ENCODE peak calls at places on chromosomes 2 and 18, in nine cellular contexts. One of them, this sample, is unnamed.

GRCh38 chr2:100919316-100919715 is 82.8 kb upstream of the RPL31 start:
- DNase-seq in hepatocyte: no peak
- DNase-seq in CD8-positive, alpha-beta T cell: no peak
- DNase-seq in adrenal gland: no peak
- DNase-seq in PC-3: no peak
- DNase-seq in H9: peak; percentile 59
- DNase-seq in esophagus squamous epithelium: no peak
- DNase-seq in MM.1S: no peak
- DNase-seq in stomach: no peak
- DNase-seq in this sample: no peak

GRCh38 chr2:230654057-230654456 is 58.6 kb upstream of the CAB39 start:
- DNase-seq in CD8-positive, alpha-beta T cell: no peak
- DNase-seq in hepatocyte: no peak
- DNase-seq in adrenal gland: no peak
- DNase-seq in esophagus squamous epithelium: no peak
- DNase-seq in H9: no peak
- DNase-seq in PC-3: no peak
- DNase-seq in stomach: no peak
- DNase-seq in MM.1S: no peak
- DNase-seq in this sample: no peak

GRCh38 chr2:45220227-45220626 is 211.0 kb upstream of the SIX2 start:
- DNase-seq in CD8-positive, alpha-beta T cell: no peak
- DNase-seq in stomach: no peak
- DNase-seq in hepatocyte: no peak
- DNase-seq in esophagus squamous epithelium: no peak
- DNase-seq in adrenal gland: no peak
- DNase-seq in PC-3: no peak
- DNase-seq in MM.1S: no peak
- DNase-seq in H9: no peak
- DNase-seq in this sample: no peak

GRCh38 chr18:63683152-63683551 is 19.6 kb upstream of the SERPINB11 start:
- DNase-seq in PC-3: peak; percentile 97
- DNase-seq in stomach: peak; percentile 34
- DNase-seq in adrenal gland: no peak
- DNase-seq in MM.1S: no peak
- DNase-seq in H9: peak; percentile 39
- DNase-seq in hepatocyte: peak; percentile 75
- DNase-seq in esophagus squamous epithelium: no peak
- DNase-seq in CD8-positive, alpha-beta T cell: no peak
- DNase-seq in this sample: peak; percentile 14

GRCh38 chr18:47594621-47595086 is 335.8 kb downstream of the SMAD2 start:
- DNase-seq in MM.1S: no peak
- DNase-seq in adrenal gland: no peak
- DNase-seq in hepatocyte: no peak
- DNase-seq in H9: no peak
- DNase-seq in PC-3: no peak
- DNase-seq in esophagus squamous epithelium: no peak
- DNase-seq in CD8-positive, alpha-beta T cell: no peak
- DNase-seq in stomach: no peak
- DNase-seq in this sample: no peak

GRCh38 chr2:16169381-16169960 is 229.1 kb downstream of the MYCN start:
- DNase-seq in esophagus squamous epithelium: no peak
- DNase-seq in CD8-positive, alpha-beta T cell: no peak
- DNase-seq in hepatocyte: no peak
- DNase-seq in H9: no peak
- DNase-seq in stomach: no peak
- DNase-seq in MM.1S: no peak
- DNase-seq in PC-3: no peak
- DNase-seq in adrenal gland: no peak
- DNase-seq in this sample: no peak

GRCh38 chr2:227856697-227857096 is 14.7 kb upstream of the DAW1 start:
- DNase-seq in stomach: no peak
- DNase-seq in PC-3: no peak
- DNase-seq in adrenal gland: no peak
- DNase-seq in MM.1S: no peak
- DNase-seq in esophagus squamous epithelium: no peak
- DNase-seq in H9: no peak
- DNase-seq in hepatocyte: no peak
- DNase-seq in CD8-positive, alpha-beta T cell: no peak
- DNase-seq in this sample: no peak

GRCh38 chr2:215958231-215958630 is 55.1 kb downstream of the MREG start:
- DNase-seq in stomach: no peak
- DNase-seq in MM.1S: no peak
- DNase-seq in hepatocyte: no peak
- DNase-seq in CD8-positive, alpha-beta T cell: no peak
- DNase-seq in adrenal gland: no peak
- DNase-seq in esophagus squamous epithelium: no peak
- DNase-seq in PC-3: no peak
- DNase-seq in H9: no peak
- DNase-seq in this sample: no peak

DNA sequence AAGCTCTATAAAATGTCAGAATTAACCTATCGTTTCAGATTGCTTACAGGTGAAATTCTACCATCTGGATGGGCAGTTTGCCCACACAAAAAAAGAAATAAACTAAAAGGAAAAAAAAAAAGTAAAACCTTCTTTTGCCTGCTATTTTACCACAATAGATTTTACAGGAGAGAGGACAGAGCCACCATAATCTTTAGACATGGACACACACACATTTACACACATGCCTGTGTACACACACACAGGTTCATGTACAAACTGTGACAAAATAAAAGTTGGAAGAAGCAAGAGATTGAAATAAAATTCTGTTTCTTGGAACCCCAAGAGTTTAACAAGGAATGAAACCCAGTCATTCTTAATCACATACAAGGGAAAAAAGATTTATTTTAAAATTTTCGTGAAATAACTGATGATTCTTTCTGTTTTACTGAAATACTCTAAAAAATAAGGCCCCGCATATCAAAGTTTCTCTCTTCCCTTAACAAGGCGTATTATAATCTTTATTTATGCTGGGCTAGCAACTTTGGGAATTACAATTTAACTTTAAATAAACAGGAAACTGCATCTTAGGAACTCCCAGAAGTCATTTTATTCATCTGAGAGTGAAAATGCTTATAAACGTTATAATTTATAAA is 166.9 kb downstream of the TCF4 start:
- DNase-seq in stomach: no peak
- DNase-seq in CD8-positive, alpha-beta T cell: no peak
- DNase-seq in MM.1S: no peak
- DNase-seq in PC-3: no peak
- DNase-seq in H9: no peak
- DNase-seq in esophagus squamous epithelium: no peak
- DNase-seq in adrenal gland: no peak
- DNase-seq in hepatocyte: no peak
- DNase-seq in this sample: no peak
- H3K4me1 ChIP-seq in stomach: no peaks in the 10 kb centered on the region
- H3K4me1 ChIP-seq in CD8-positive, alpha-beta T cell: no peaks in the 10 kb centered on the region
- H3K4me1 ChIP-seq in MM.1S: no peaks in the 10 kb centered on the region
- H3K4me1 ChIP-seq in PC-3: no peaks in the 10 kb centered on the region
- H3K4me1 ChIP-seq in H9: peaks cover 17% of the 10 kb centered on the region
- H3K4me1 ChIP-seq in esophagus squamous epithelium: no peaks in the 10 kb centered on the region
- H3K4me1 ChIP-seq in adrenal gland: no peaks in the 10 kb centered on the region
- H3K4me1 ChIP-seq in hepatocyte: peaks cover 14% of the 10 kb centered on the region
- H3K4me1 ChIP-seq in this sample: peaks cover 6% of the 10 kb centered on the region

GRCh38 chr18:10035306-10035991 is 121.6 kb downstream of the VAPA start:
- DNase-seq in CD8-positive, alpha-beta T cell: no peak
- DNase-seq in H9: no peak
- DNase-seq in MM.1S: no peak
- DNase-seq in adrenal gland: no peak
- DNase-seq in PC-3: peak; percentile 11
- DNase-seq in hepatocyte: peak; percentile 50
- DNase-seq in esophagus squamous epithelium: no peak
- DNase-seq in stomach: peak; percentile 37
- DNase-seq in this sample: no peak

GRCh38 chr18:10033038-10033437 is 119.2 kb downstream of the VAPA start:
- DNase-seq in H9: no peak
- DNase-seq in esophagus squamous epithelium: no peak
- DNase-seq in stomach: peak; percentile 22
- DNase-seq in CD8-positive, alpha-beta T cell: no peak
- DNase-seq in PC-3: no peak
- DNase-seq in hepatocyte: no peak
- DNase-seq in MM.1S: no peak
- DNase-seq in adrenal gland: no peak
- DNase-seq in this sample: no peak

GRCh38 chr18:10030816-10031541 is 117.2 kb downstream of the VAPA start:
- DNase-seq in H9: no peak
- DNase-seq in hepatocyte: no peak
- DNase-seq in MM.1S: no peak
- DNase-seq in CD8-positive, alpha-beta T cell: no peak
- DNase-seq in stomach: no peak
- DNase-seq in esophagus squamous epithelium: no peak
- DNase-seq in adrenal gland: no peak
- DNase-seq in PC-3: no peak
- DNase-seq in this sample: no peak

GRCh38 chr18:10029711-10030110 is 115.9 kb downstream of the VAPA start:
- DNase-seq in hepatocyte: no peak
- DNase-seq in PC-3: no peak
- DNase-seq in H9: no peak
- DNase-seq in MM.1S: no peak
- DNase-seq in stomach: no peak
- DNase-seq in adrenal gland: no peak
- DNase-seq in CD8-positive, alpha-beta T cell: no peak
- DNase-seq in esophagus squamous epithelium: no peak
- DNase-seq in this sample: no peak

DNA sequence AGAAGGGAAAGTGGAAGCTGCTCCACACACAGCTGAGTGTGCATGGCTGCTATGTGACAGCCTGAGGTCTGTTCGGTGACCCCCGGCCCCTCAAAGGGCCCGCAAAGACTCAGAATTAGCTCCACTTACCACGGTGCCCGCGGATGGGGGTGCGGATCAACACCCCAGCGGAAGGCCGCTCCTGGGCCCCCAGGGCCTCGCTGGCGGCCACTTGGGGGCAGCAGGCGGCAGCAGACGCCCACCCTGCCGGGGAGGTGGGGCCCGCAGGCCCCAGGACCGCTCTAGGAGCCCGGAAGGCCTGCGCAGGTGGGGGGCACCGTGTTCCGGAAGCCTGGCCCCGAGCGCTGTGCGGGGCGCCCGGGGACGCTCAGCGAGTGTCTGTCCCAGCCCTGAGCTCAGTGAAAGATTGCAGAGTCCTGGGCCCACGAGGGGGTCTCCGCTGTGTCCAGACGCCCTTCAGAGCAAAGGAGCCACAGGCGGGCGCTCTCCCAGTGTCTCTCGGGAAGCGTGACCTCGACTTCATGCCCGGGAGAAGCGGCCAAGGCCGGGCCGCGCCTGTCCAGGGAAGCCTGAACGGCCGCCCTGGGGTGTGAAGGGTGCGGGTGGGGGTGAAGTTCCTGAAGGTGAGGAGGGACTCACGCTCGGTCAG is 118.6 kb downstream of the VAPA start:
- DNase-seq in H9: peak; percentile 79
- DNase-seq in CD8-positive, alpha-beta T cell: peak; percentile 38
- DNase-seq in adrenal gland: no peak
- DNase-seq in stomach: peak; percentile 15
- DNase-seq in hepatocyte: no peak
- DNase-seq in MM.1S: no peak
- DNase-seq in esophagus squamous epithelium: no peak
- DNase-seq in PC-3: no peak
- DNase-seq in this sample: peak; percentile 23
- TF ChIP-seq CTCF in H9: peak; percentile 89
- TF ChIP-seq CTCF in CD8-positive, alpha-beta T cell: no peak
- TF ChIP-seq CTCF in adrenal gland: peak; percentile 12
- TF ChIP-seq CTCF in stomach: no peak
- TF ChIP-seq CTCF in hepatocyte: peak; percentile 12
- TF ChIP-seq CTCF in MM.1S: no peak
- TF ChIP-seq CTCF in esophagus squamous epithelium: no peak
- TF ChIP-seq CTCF in PC-3: peak; percentile 22
- TF ChIP-seq CTCF in this sample: peak; percentile 47

DNA sequence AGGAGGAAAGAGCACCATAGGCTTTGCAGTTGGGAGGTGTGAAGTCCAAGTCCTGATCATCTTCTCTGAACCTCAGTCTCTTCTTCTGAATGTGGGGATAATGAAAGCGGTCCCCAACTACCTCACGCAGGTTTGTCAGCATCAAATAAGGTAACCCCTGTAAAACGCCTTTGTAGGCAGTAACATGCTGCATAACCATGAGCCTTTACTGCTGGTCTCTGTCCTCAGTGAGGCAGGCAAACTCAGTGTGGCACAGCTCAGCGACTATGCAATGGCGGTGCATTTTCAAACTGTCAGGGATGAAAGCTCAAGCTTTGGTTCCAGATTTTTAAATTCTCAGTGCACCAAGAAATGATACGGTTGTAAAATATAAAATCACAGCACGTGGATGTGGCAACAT is 46.1 kb downstream of the DNMT3A start:
- DNase-seq in esophagus squamous epithelium: no peak
- DNase-seq in PC-3: no peak
- DNase-seq in hepatocyte: no peak
- DNase-seq in adrenal gland: no peak
- DNase-seq in CD8-positive, alpha-beta T cell: no peak
- DNase-seq in H9: no peak
- DNase-seq in MM.1S: no peak
- DNase-seq in stomach: no peak
- DNase-seq in this sample: no peak
- H3K4me1 ChIP-seq in esophagus squamous epithelium: peaks cover 13% of the 10 kb centered on the region
- H3K4me1 ChIP-seq in PC-3: peaks cover 8% of the 10 kb centered on the region
- H3K4me1 ChIP-seq in hepatocyte: no peaks in the 10 kb centered on the region
- H3K4me1 ChIP-seq in adrenal gland: peaks cover 36% of the 10 kb centered on the region
- H3K4me1 ChIP-seq in CD8-positive, alpha-beta T cell: peaks cover 65% of the 10 kb centered on the region
- H3K4me1 ChIP-seq in H9: peaks cover 6% of the 10 kb centered on the region
- H3K4me1 ChIP-seq in MM.1S: peaks cover 20% of the 10 kb centered on the region
- H3K4me1 ChIP-seq in stomach: peaks cover 28% of the 10 kb centered on the region
- H3K4me1 ChIP-seq in this sample: peaks cover 35% of the 10 kb centered on the region

GRCh38 chr2:241941691-241942301 is 72.3 kb downstream of the RTP5 start:
- DNase-seq in stomach: peak; percentile 13
- DNase-seq in PC-3: no peak
- DNase-seq in H9: no peak
- DNase-seq in CD8-positive, alpha-beta T cell: no peak
- DNase-seq in esophagus squamous epithelium: no peak
- DNase-seq in adrenal gland: no peak
- DNase-seq in hepatocyte: no peak
- DNase-seq in MM.1S: no peak
- DNase-seq in this sample: no peak

GRCh38 chr2:241939541-241939940 is 70.0 kb downstream of the RTP5 start:
- DNase-seq in CD8-positive, alpha-beta T cell: no peak
- DNase-seq in stomach: no peak
- DNase-seq in esophagus squamous epithelium: no peak
- DNase-seq in PC-3: no peak
- DNase-seq in hepatocyte: no peak
- DNase-seq in H9: no peak
- DNase-seq in MM.1S: no peak
- DNase-seq in adrenal gland: no peak
- DNase-seq in this sample: no peak

GRCh38 chr2:241942416-241943208 is 73.1 kb downstream of the RTP5 start:
- DNase-seq in CD8-positive, alpha-beta T cell: no peak
- DNase-seq in hepatocyte: no peak
- DNase-seq in adrenal gland: no peak
- DNase-seq in esophagus squamous epithelium: no peak
- DNase-seq in MM.1S: no peak
- DNase-seq in stomach: peak; percentile 16
- DNase-seq in PC-3: no peak
- DNase-seq in H9: peak; percentile 12
- DNase-seq in this sample: no peak

GRCh38 chr2:241943209-241943850 is 73.8 kb downstream of the RTP5 start:
- DNase-seq in esophagus squamous epithelium: no peak
- DNase-seq in MM.1S: no peak
- DNase-seq in H9: peak; percentile 22
- DNase-seq in PC-3: no peak
- DNase-seq in CD8-positive, alpha-beta T cell: no peak
- DNase-seq in adrenal gland: no peak
- DNase-seq in stomach: no peak
- DNase-seq in hepatocyte: no peak
- DNase-seq in this sample: no peak

DNA sequence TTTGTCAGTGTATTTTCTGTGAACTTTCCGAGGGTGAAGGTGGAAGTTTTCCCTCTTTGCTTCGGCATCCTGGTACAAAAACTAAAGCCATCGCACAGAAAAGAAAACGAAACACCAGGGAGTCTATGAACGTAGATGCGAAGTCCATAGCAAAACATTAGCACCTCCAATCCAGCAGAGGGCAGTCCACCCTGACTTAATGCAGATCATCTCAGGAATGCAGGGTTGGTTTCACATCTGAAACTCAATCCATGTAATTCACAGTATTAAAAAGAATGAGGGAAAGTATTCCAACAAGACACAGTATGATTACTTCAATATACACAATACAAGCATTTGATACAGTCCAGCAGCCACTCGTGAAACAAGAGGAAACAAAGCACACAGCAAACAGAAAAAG is 70.8 kb downstream of the RTP5 start:
- DNase-seq in hepatocyte: no peak
- DNase-seq in stomach: no peak
- DNase-seq in PC-3: no peak
- DNase-seq in esophagus squamous epithelium: no peak
- DNase-seq in H9: no peak
- DNase-seq in adrenal gland: no peak
- DNase-seq in MM.1S: no peak
- DNase-seq in CD8-positive, alpha-beta T cell: no peak
- DNase-seq in this sample: no peak
- TF ChIP-seq CTCF in hepatocyte: peak; percentile 19
- TF ChIP-seq CTCF in stomach: no peak
- TF ChIP-seq CTCF in PC-3: peak; percentile 60
- TF ChIP-seq CTCF in esophagus squamous epithelium: no peak
- TF ChIP-seq CTCF in H9: peak; percentile 70
- TF ChIP-seq CTCF in adrenal gland: no peak
- TF ChIP-seq CTCF in MM.1S: peak; percentile 42
- TF ChIP-seq CTCF in CD8-positive, alpha-beta T cell: no peak
- TF ChIP-seq CTCF in this sample: peak; percentile 23